ENCODE peak calls at places on chromosomes 13 and 19, in ten cellular contexts. F, G, C, D, P, V, R, U, I and J are unnamed samples.

GRCh38 chr13:112711528-112712265 is 21.9 kb downstream of the ATP11A start:
- DNase-seq in F (no peak), G (peak), C (no peak), D (no peak), P (peak), V (peak), R (no peak), U (peak), I (peak), J (peak)

GRCh38 chr19:40717325-40717879 is 490 bp downstream of the ITPKC start:
- DNase-seq in F (no peak), G (peak), C (no peak), D (no peak), P (no peak), V (no peak), R (no peak), U (peak), I (peak), J (no peak)

GRCh38 chr13:46761866-46762265 is 35.1 kb downstream of the ESD start:
- DNase-seq in F (no peak), G (no peak), C (no peak), D (no peak), P (no peak), V (no peak), R (no peak), U (no peak), I (no peak), J (no peak)

GRCh38 chr13:110648848-110649421 is 33.6 kb downstream of the NAXD start:
- DNase-seq in F (no peak), G (no peak), C (no peak), D (no peak), P (no peak), V (no peak), R (no peak), U (no peak), I (no peak), J (no peak)

GRCh38 chr19:36115453-36116343 is at the start of gene TBCB:
- DNase-seq in F (peak), G (peak), C (peak), D (peak), P (peak), V (peak), R (peak), U (peak), I (no peak), J (no peak)

GRCh38 chr19:13899393-13899792 is 6.5 kb downstream of the BRME1 start:
- DNase-seq in F (no peak), G (no peak), C (no peak), D (no peak), P (no peak), V (no peak), R (no peak), U (no peak), I (no peak), J (no peak)

GRCh38 chr13:72489751-72490150 is 237.7 kb downstream of the MZT1 start:
- DNase-seq in F (no peak), G (no peak), C (no peak), D (no peak), P (no peak), V (no peak), R (no peak), U (no peak), I (no peak), J (no peak)

GRCh38 chr19:35792312-35792711 is 16.9 kb downstream of the ARHGAP33 start:
- DNase-seq in F (no peak), G (no peak), C (no peak), D (no peak), P (no peak), V (no peak), R (no peak), U (no peak), I (no peak), J (no peak)

GRCh38 chr13:27917121-27917947 is 2.5 kb upstream of the PDX1 start:
- DNase-seq in F (no peak), G (no peak), C (no peak), D (no peak), P (no peak), V (no peak), R (no peak), U (no peak), I (no peak), J (no peak)